ENCODE peak calls at places on chromosome 2, in six cellular contexts. One of them, this sample, is unnamed.

GRCh38 chr2:160921401-160921964 is 238.7 kb upstream of the TANK start:
- DNase-seq in NCI-H2081: no peak
- DNase-seq in M059J: no peak
- DNase-seq in activated CD8-positive, alpha-beta T cell treated with anti-CD3 and anti-CD28 coated beads, Interleukin-2, amount 10 ng/mL, durations not matched to agents 7 days and 5 days: no peak
- DNase-seq in NCI-H1105 treated with DMSO at 0.1 percent for 48 hours: no peak
- DNase-seq in activated T-cell treated with anti-CD3 and anti-CD28 coated beads, Interleukin-2, amount 50 U/mL, for 72 hours: no peak
- DNase-seq in this sample: no peak

GRCh38 chr2:178863856-178864620 is 56.8 kb upstream of the TTN start:
- DNase-seq in activated T-cell treated with anti-CD3 and anti-CD28 coated beads, Interleukin-2, amount 50 U/mL, for 72 hours: no peak
- DNase-seq in NCI-H2081: peak
- DNase-seq in NCI-H1105 treated with DMSO at 0.1 percent for 48 hours: no peak
- DNase-seq in activated CD8-positive, alpha-beta T cell treated with anti-CD3 and anti-CD28 coated beads, Interleukin-2, amount 10 ng/mL, durations not matched to agents 7 days and 5 days: no peak
- DNase-seq in M059J: peak
- DNase-seq in this sample: peak

GRCh38 chr2:235514627-235515363 is 21.0 kb downstream of the AGAP1 start:
- DNase-seq in M059J: peak
- DNase-seq in NCI-H2081: no peak
- DNase-seq in activated CD8-positive, alpha-beta T cell treated with anti-CD3 and anti-CD28 coated beads, Interleukin-2, amount 10 ng/mL, durations not matched to agents 7 days and 5 days: no peak
- DNase-seq in activated T-cell treated with anti-CD3 and anti-CD28 coated beads, Interleukin-2, amount 50 U/mL, for 72 hours: no peak
- DNase-seq in NCI-H1105 treated with DMSO at 0.1 percent for 48 hours: no peak
- DNase-seq in this sample: no peak

GRCh38 chr2:85648619-85649018 is 19.4 kb downstream of the SFTPB start:
- DNase-seq in activated CD8-positive, alpha-beta T cell treated with anti-CD3 and anti-CD28 coated beads, Interleukin-2, amount 10 ng/mL, durations not matched to agents 7 days and 5 days: peak
- DNase-seq in M059J: peak
- DNase-seq in activated T-cell treated with anti-CD3 and anti-CD28 coated beads, Interleukin-2, amount 50 U/mL, for 72 hours: peak
- DNase-seq in NCI-H1105 treated with DMSO at 0.1 percent for 48 hours: no peak
- DNase-seq in NCI-H2081: no peak
- DNase-seq in this sample: peak

GRCh38 chr2:213678437-213679218 is 394.4 kb downstream of the SPAG16 start:
- DNase-seq in NCI-H1105 treated with DMSO at 0.1 percent for 48 hours: no peak
- DNase-seq in M059J: peak
- DNase-seq in activated T-cell treated with anti-CD3 and anti-CD28 coated beads, Interleukin-2, amount 50 U/mL, for 72 hours: no peak
- DNase-seq in NCI-H2081: no peak
- DNase-seq in activated CD8-positive, alpha-beta T cell treated with anti-CD3 and anti-CD28 coated beads, Interleukin-2, amount 10 ng/mL, durations not matched to agents 7 days and 5 days: no peak
- DNase-seq in this sample: no peak

GRCh38 chr2:2933421-2933820 is 444.2 kb downstream of the EIPR1 start:
- DNase-seq in M059J: no peak
- DNase-seq in NCI-H2081: no peak
- DNase-seq in activated T-cell treated with anti-CD3 and anti-CD28 coated beads, Interleukin-2, amount 50 U/mL, for 72 hours: no peak
- DNase-seq in activated CD8-positive, alpha-beta T cell treated with anti-CD3 and anti-CD28 coated beads, Interleukin-2, amount 10 ng/mL, durations not matched to agents 7 days and 5 days: no peak
- DNase-seq in NCI-H1105 treated with DMSO at 0.1 percent for 48 hours: no peak
- DNase-seq in this sample: no peak

GRCh38 chr2:163264376-163264775 is 425.8 kb upstream of the KCNH7 start:
- DNase-seq in activated T-cell treated with anti-CD3 and anti-CD28 coated beads, Interleukin-2, amount 50 U/mL, for 72 hours: no peak
- DNase-seq in activated CD8-positive, alpha-beta T cell treated with anti-CD3 and anti-CD28 coated beads, Interleukin-2, amount 10 ng/mL, durations not matched to agents 7 days and 5 days: no peak
- DNase-seq in NCI-H2081: no peak
- DNase-seq in M059J: peak
- DNase-seq in NCI-H1105 treated with DMSO at 0.1 percent for 48 hours: no peak
- DNase-seq in this sample: no peak

GRCh38 chr2:56102866-56103265 is 80.9 kb upstream of the CCDC85A start:
- DNase-seq in activated CD8-positive, alpha-beta T cell treated with anti-CD3 and anti-CD28 coated beads, Interleukin-2, amount 10 ng/mL, durations not matched to agents 7 days and 5 days: no peak
- DNase-seq in activated T-cell treated with anti-CD3 and anti-CD28 coated beads, Interleukin-2, amount 50 U/mL, for 72 hours: no peak
- DNase-seq in NCI-H1105 treated with DMSO at 0.1 percent for 48 hours: no peak
- DNase-seq in M059J: peak
- DNase-seq in NCI-H2081: no peak
- DNase-seq in this sample: no peak

GRCh38 chr2:16037808-16038457 is 97.6 kb downstream of the MYCN start:
- DNase-seq in activated T-cell treated with anti-CD3 and anti-CD28 coated beads, Interleukin-2, amount 50 U/mL, for 72 hours: no peak
- DNase-seq in M059J: no peak
- DNase-seq in NCI-H1105 treated with DMSO at 0.1 percent for 48 hours: no peak
- DNase-seq in activated CD8-positive, alpha-beta T cell treated with anti-CD3 and anti-CD28 coated beads, Interleukin-2, amount 10 ng/mL, durations not matched to agents 7 days and 5 days: no peak
- DNase-seq in NCI-H2081: no peak
- DNase-seq in this sample: no peak

GRCh38 chr2:37653805-37654378 is 17.6 kb downstream of the CDC42EP3 start:
- DNase-seq in NCI-H1105 treated with DMSO at 0.1 percent for 48 hours: no peak
- DNase-seq in activated CD8-positive, alpha-beta T cell treated with anti-CD3 and anti-CD28 coated beads, Interleukin-2, amount 10 ng/mL, durations not matched to agents 7 days and 5 days: no peak
- DNase-seq in NCI-H2081: no peak
- DNase-seq in activated T-cell treated with anti-CD3 and anti-CD28 coated beads, Interleukin-2, amount 50 U/mL, for 72 hours: peak
- DNase-seq in M059J: no peak
- DNase-seq in this sample: peak

GRCh38 chr2:197934262-197934925 is 130.0 kb downstream of the PLCL1 start:
- DNase-seq in NCI-H1105 treated with DMSO at 0.1 percent for 48 hours: no peak
- DNase-seq in M059J: no peak
- DNase-seq in activated CD8-positive, alpha-beta T cell treated with anti-CD3 and anti-CD28 coated beads, Interleukin-2, amount 10 ng/mL, durations not matched to agents 7 days and 5 days: no peak
- DNase-seq in activated T-cell treated with anti-CD3 and anti-CD28 coated beads, Interleukin-2, amount 50 U/mL, for 72 hours: no peak
- DNase-seq in NCI-H2081: no peak
- DNase-seq in this sample: no peak

GRCh38 chr2:134431837-134432437 is 178.1 kb downstream of the MGAT5 start:
- DNase-seq in NCI-H1105 treated with DMSO at 0.1 percent for 48 hours: no peak
- DNase-seq in activated CD8-positive, alpha-beta T cell treated with anti-CD3 and anti-CD28 coated beads, Interleukin-2, amount 10 ng/mL, durations not matched to agents 7 days and 5 days: no peak
- DNase-seq in activated T-cell treated with anti-CD3 and anti-CD28 coated beads, Interleukin-2, amount 50 U/mL, for 72 hours: no peak
- DNase-seq in M059J: peak
- DNase-seq in NCI-H2081: no peak
- DNase-seq in this sample: no peak

GRCh38 chr2:199851886-199852285 is 894 bp upstream of the FTCDNL1 start:
- DNase-seq in activated CD8-positive, alpha-beta T cell treated with anti-CD3 and anti-CD28 coated beads, Interleukin-2, amount 10 ng/mL, durations not matched to agents 7 days and 5 days: no peak
- DNase-seq in activated T-cell treated with anti-CD3 and anti-CD28 coated beads, Interleukin-2, amount 50 U/mL, for 72 hours: no peak
- DNase-seq in NCI-H2081: peak
- DNase-seq in NCI-H1105 treated with DMSO at 0.1 percent for 48 hours: peak
- DNase-seq in M059J: no peak
- DNase-seq in this sample: no peak

GRCh38 chr2:122478108-122478507 is 722.7 kb downstream of the TSN start:
- DNase-seq in activated CD8-positive, alpha-beta T cell treated with anti-CD3 and anti-CD28 coated beads, Interleukin-2, amount 10 ng/mL, durations not matched to agents 7 days and 5 days: no peak
- DNase-seq in activated T-cell treated with anti-CD3 and anti-CD28 coated beads, Interleukin-2, amount 50 U/mL, for 72 hours: no peak
- DNase-seq in NCI-H2081: no peak
- DNase-seq in NCI-H1105 treated with DMSO at 0.1 percent for 48 hours: no peak
- DNase-seq in M059J: no peak
- DNase-seq in this sample: no peak

GRCh38 chr2:41966431-41966893 is 81.4 kb upstream of the PKDCC start:
- DNase-seq in M059J: peak
- DNase-seq in NCI-H1105 treated with DMSO at 0.1 percent for 48 hours: no peak
- DNase-seq in activated CD8-positive, alpha-beta T cell treated with anti-CD3 and anti-CD28 coated beads, Interleukin-2, amount 10 ng/mL, durations not matched to agents 7 days and 5 days: no peak
- DNase-seq in NCI-H2081: peak
- DNase-seq in activated T-cell treated with anti-CD3 and anti-CD28 coated beads, Interleukin-2, amount 50 U/mL, for 72 hours: no peak
- DNase-seq in this sample: peak

GRCh38 chr2:239820836-239821693 is 204.1 kb downstream of the NDUFA10 start:
- DNase-seq in NCI-H1105 treated with DMSO at 0.1 percent for 48 hours: no peak
- DNase-seq in activated CD8-positive, alpha-beta T cell treated with anti-CD3 and anti-CD28 coated beads, Interleukin-2, amount 10 ng/mL, durations not matched to agents 7 days and 5 days: no peak
- DNase-seq in M059J: no peak
- DNase-seq in activated T-cell treated with anti-CD3 and anti-CD28 coated beads, Interleukin-2, amount 50 U/mL, for 72 hours: no peak
- DNase-seq in NCI-H2081: no peak
- DNase-seq in this sample: no peak

GRCh38 chr2:45675130-45675812 is 23.8 kb downstream of the PRKCE start:
- DNase-seq in NCI-H1105 treated with DMSO at 0.1 percent for 48 hours: peak
- DNase-seq in NCI-H2081: no peak
- DNase-seq in activated CD8-positive, alpha-beta T cell treated with anti-CD3 and anti-CD28 coated beads, Interleukin-2, amount 10 ng/mL, durations not matched to agents 7 days and 5 days: no peak
- DNase-seq in activated T-cell treated with anti-CD3 and anti-CD28 coated beads, Interleukin-2, amount 50 U/mL, for 72 hours: no peak
- DNase-seq in M059J: no peak
- DNase-seq in this sample: no peak

GRCh38 chr2:230865324-230865765 is 603 bp downstream of the ITM2C start:
- DNase-seq in activated T-cell treated with anti-CD3 and anti-CD28 coated beads, Interleukin-2, amount 50 U/mL, for 72 hours: no peak
- DNase-seq in activated CD8-positive, alpha-beta T cell treated with anti-CD3 and anti-CD28 coated beads, Interleukin-2, amount 10 ng/mL, durations not matched to agents 7 days and 5 days: peak
- DNase-seq in NCI-H1105 treated with DMSO at 0.1 percent for 48 hours: no peak
- DNase-seq in NCI-H2081: no peak
- DNase-seq in M059J: no peak
- DNase-seq in this sample: no peak

GRCh38 chr2:98895901-98896300 is 40.1 kb downstream of the CRACDL start:
- DNase-seq in activated CD8-positive, alpha-beta T cell treated with anti-CD3 and anti-CD28 coated beads, Interleukin-2, amount 10 ng/mL, durations not matched to agents 7 days and 5 days: no peak
- DNase-seq in M059J: no peak
- DNase-seq in NCI-H2081: no peak
- DNase-seq in NCI-H1105 treated with DMSO at 0.1 percent for 48 hours: no peak
- DNase-seq in activated T-cell treated with anti-CD3 and anti-CD28 coated beads, Interleukin-2, amount 50 U/mL, for 72 hours: no peak
- DNase-seq in this sample: no peak

GRCh38 chr2:17353268-17353667 is 165.0 kb downstream of the RAD51AP2 start:
- DNase-seq in NCI-H2081: no peak
- DNase-seq in activated CD8-positive, alpha-beta T cell treated with anti-CD3 and anti-CD28 coated beads, Interleukin-2, amount 10 ng/mL, durations not matched to agents 7 days and 5 days: no peak
- DNase-seq in NCI-H1105 treated with DMSO at 0.1 percent for 48 hours: no peak
- DNase-seq in activated T-cell treated with anti-CD3 and anti-CD28 coated beads, Interleukin-2, amount 50 U/mL, for 72 hours: no peak
- DNase-seq in M059J: no peak
- DNase-seq in this sample: no peak

GRCh38 chr2:239758325-239758877 is 266.7 kb downstream of the NDUFA10 start:
- DNase-seq in activated CD8-positive, alpha-beta T cell treated with anti-CD3 and anti-CD28 coated beads, Interleukin-2, amount 10 ng/mL, durations not matched to agents 7 days and 5 days: no peak
- DNase-seq in M059J: peak
- DNase-seq in NCI-H1105 treated with DMSO at 0.1 percent for 48 hours: no peak
- DNase-seq in activated T-cell treated with anti-CD3 and anti-CD28 coated beads, Interleukin-2, amount 50 U/mL, for 72 hours: no peak
- DNase-seq in NCI-H2081: no peak
- DNase-seq in this sample: peak

GRCh38 chr2:111634995-111635538 is 248.9 kb downstream of the ANAPC1 start:
- DNase-seq in NCI-H1105 treated with DMSO at 0.1 percent for 48 hours: no peak
- DNase-seq in NCI-H2081: no peak
- DNase-seq in activated CD8-positive, alpha-beta T cell treated with anti-CD3 and anti-CD28 coated beads, Interleukin-2, amount 10 ng/mL, durations not matched to agents 7 days and 5 days: peak
- DNase-seq in activated T-cell treated with anti-CD3 and anti-CD28 coated beads, Interleukin-2, amount 50 U/mL, for 72 hours: no peak
- DNase-seq in M059J: peak
- DNase-seq in this sample: no peak

GRCh38 chr2:189899101-189899500 is 114.9 kb downstream of the PMS1 start:
- DNase-seq in M059J: no peak
- DNase-seq in activated CD8-positive, alpha-beta T cell treated with anti-CD3 and anti-CD28 coated beads, Interleukin-2, amount 10 ng/mL, durations not matched to agents 7 days and 5 days: no peak
- DNase-seq in NCI-H2081: no peak
- DNase-seq in activated T-cell treated with anti-CD3 and anti-CD28 coated beads, Interleukin-2, amount 50 U/mL, for 72 hours: no peak
- DNase-seq in NCI-H1105 treated with DMSO at 0.1 percent for 48 hours: no peak
- DNase-seq in this sample: no peak

GRCh38 chr2:217573565-217573964 is 429.2 kb downstream of the TNS1 start:
- DNase-seq in activated T-cell treated with anti-CD3 and anti-CD28 coated beads, Interleukin-2, amount 50 U/mL, for 72 hours: no peak
- DNase-seq in NCI-H2081: no peak
- DNase-seq in activated CD8-positive, alpha-beta T cell treated with anti-CD3 and anti-CD28 coated beads, Interleukin-2, amount 10 ng/mL, durations not matched to agents 7 days and 5 days: no peak
- DNase-seq in NCI-H1105 treated with DMSO at 0.1 percent for 48 hours: no peak
- DNase-seq in M059J: peak
- DNase-seq in this sample: no peak

GRCh38 chr2:223524066-223524465 is 78.1 kb downstream of the SCG2 start:
- DNase-seq in NCI-H2081: no peak
- DNase-seq in activated CD8-positive, alpha-beta T cell treated with anti-CD3 and anti-CD28 coated beads, Interleukin-2, amount 10 ng/mL, durations not matched to agents 7 days and 5 days: no peak
- DNase-seq in activated T-cell treated with anti-CD3 and anti-CD28 coated beads, Interleukin-2, amount 50 U/mL, for 72 hours: no peak
- DNase-seq in M059J: no peak
- DNase-seq in NCI-H1105 treated with DMSO at 0.1 percent for 48 hours: no peak
- DNase-seq in this sample: no peak

GRCh38 chr2:147714582-147714981 is 130.2 kb upstream of the ACVR2A start:
- DNase-seq in activated CD8-positive, alpha-beta T cell treated with anti-CD3 and anti-CD28 coated beads, Interleukin-2, amount 10 ng/mL, durations not matched to agents 7 days and 5 days: no peak
- DNase-seq in activated T-cell treated with anti-CD3 and anti-CD28 coated beads, Interleukin-2, amount 50 U/mL, for 72 hours: no peak
- DNase-seq in M059J: no peak
- DNase-seq in NCI-H2081: no peak
- DNase-seq in NCI-H1105 treated with DMSO at 0.1 percent for 48 hours: no peak
- DNase-seq in this sample: no peak

GRCh38 chr2:70596293-70596692 is 42.7 kb upstream of the TGFA start:
- DNase-seq in activated CD8-positive, alpha-beta T cell treated with anti-CD3 and anti-CD28 coated beads, Interleukin-2, amount 10 ng/mL, durations not matched to agents 7 days and 5 days: no peak
- DNase-seq in NCI-H1105 treated with DMSO at 0.1 percent for 48 hours: no peak
- DNase-seq in NCI-H2081: no peak
- DNase-seq in activated T-cell treated with anti-CD3 and anti-CD28 coated beads, Interleukin-2, amount 50 U/mL, for 72 hours: no peak
- DNase-seq in M059J: peak
- DNase-seq in this sample: peak

GRCh38 chr2:222730346-222731065 is 59.0 kb downstream of the MOGAT1 start:
- DNase-seq in NCI-H1105 treated with DMSO at 0.1 percent for 48 hours: no peak
- DNase-seq in activated T-cell treated with anti-CD3 and anti-CD28 coated beads, Interleukin-2, amount 50 U/mL, for 72 hours: no peak
- DNase-seq in activated CD8-positive, alpha-beta T cell treated with anti-CD3 and anti-CD28 coated beads, Interleukin-2, amount 10 ng/mL, durations not matched to agents 7 days and 5 days: peak
- DNase-seq in NCI-H2081: peak
- DNase-seq in M059J: no peak
- DNase-seq in this sample: no peak